ENCODE peak calls at places on chromosomes 16 and 17, in eight cellular contexts. One of them, this sample, is unnamed.
A peak's percentile ranks its signal among the peaks of the same experiment; 100 is the strongest.

GRCh38 chr16:80056334-80056733 is 455.8 kb upstream of the MAF start:
- DNase-seq in AG04450: no peak
- DNase-seq in ovary: no peak
- DNase-seq in pancreas: no peak
- DNase-seq in cardiac fibroblast: peak; percentile 60
- DNase-seq in K562: no peak
- DNase-seq in AG10803: peak; percentile 85
- DNase-seq in fibroblast of the aortic adventitia: peak; percentile 33
- DNase-seq in this sample: no peak

GRCh38 chr16:72844225-72844920 is 203.6 kb downstream of the ZFHX3 start:
- DNase-seq in ovary: no peak
- DNase-seq in AG10803: no peak
- DNase-seq in fibroblast of the aortic adventitia: no peak
- DNase-seq in K562: no peak
- DNase-seq in AG04450: no peak
- DNase-seq in pancreas: no peak
- DNase-seq in cardiac fibroblast: no peak
- DNase-seq in this sample: no peak

GRCh38 chr16:68445458-68445857 is 2.9 kb downstream of the SMPD3 start:
- DNase-seq in fibroblast of the aortic adventitia: no peak
- DNase-seq in pancreas: peak; percentile 40
- DNase-seq in ovary: no peak
- DNase-seq in K562: peak; percentile 40
- DNase-seq in AG10803: no peak
- DNase-seq in cardiac fibroblast: peak; percentile 46
- DNase-seq in AG04450: no peak
- DNase-seq in this sample: no peak

GRCh38 chr17:68740555-68741447 is 139.6 kb upstream of the FAM20A start:
- DNase-seq in pancreas: no peak
- DNase-seq in cardiac fibroblast: no peak
- DNase-seq in ovary: no peak
- DNase-seq in fibroblast of the aortic adventitia: no peak
- DNase-seq in AG04450: no peak
- DNase-seq in K562: no peak
- DNase-seq in AG10803: no peak
- DNase-seq in this sample: no peak

GRCh38 chr17:36919407-36919968 is 17.8 kb upstream of the LHX1 start:
- DNase-seq in K562: no peak
- DNase-seq in pancreas: no peak
- DNase-seq in fibroblast of the aortic adventitia: no peak
- DNase-seq in ovary: no peak
- DNase-seq in cardiac fibroblast: no peak
- DNase-seq in AG10803: no peak
- DNase-seq in AG04450: no peak
- DNase-seq in this sample: no peak

GRCh38 chr17:11901901-11902300 is 95.4 kb downstream of the ZNF18 start:
- DNase-seq in AG10803: no peak
- DNase-seq in cardiac fibroblast: no peak
- DNase-seq in ovary: no peak
- DNase-seq in AG04450: no peak
- DNase-seq in fibroblast of the aortic adventitia: no peak
- DNase-seq in pancreas: no peak
- DNase-seq in K562: no peak
- DNase-seq in this sample: no peak

GRCh38 chr16:81526935-81527334 is 82.3 kb downstream of the CMIP start:
- DNase-seq in AG04450: no peak
- DNase-seq in K562: peak; percentile 64
- DNase-seq in pancreas: no peak
- DNase-seq in AG10803: peak; percentile 88
- DNase-seq in ovary: peak; percentile 71
- DNase-seq in cardiac fibroblast: peak; percentile 56
- DNase-seq in fibroblast of the aortic adventitia: peak; percentile 93
- DNase-seq in this sample: no peak

GRCh38 chr16:11424118-11424460 is 78.8 kb downstream of the RMI2 start:
- DNase-seq in cardiac fibroblast: no peak
- DNase-seq in fibroblast of the aortic adventitia: no peak
- DNase-seq in pancreas: no peak
- DNase-seq in ovary: no peak
- DNase-seq in K562: no peak
- DNase-seq in AG04450: no peak
- DNase-seq in AG10803: no peak
- DNase-seq in this sample: no peak

GRCh38 chr17:64662774-64663367 is 764 bp upstream of the SMURF2 start:
- DNase-seq in AG10803: no peak
- DNase-seq in AG04450: no peak
- DNase-seq in cardiac fibroblast: no peak
- DNase-seq in K562: no peak
- DNase-seq in fibroblast of the aortic adventitia: no peak
- DNase-seq in ovary: no peak
- DNase-seq in pancreas: no peak
- DNase-seq in this sample: no peak

GRCh38 chr16:1299012-1299867 is 10.2 kb upstream of the UBE2I start:
- DNase-seq in fibroblast of the aortic adventitia: no peak
- DNase-seq in pancreas: peak; percentile 89
- DNase-seq in ovary: no peak
- DNase-seq in cardiac fibroblast: no peak
- DNase-seq in AG04450: no peak
- DNase-seq in AG10803: no peak
- DNase-seq in K562: peak; percentile 64
- DNase-seq in this sample: no peak

GRCh38 chr17:40751065-40751464 is 4.1 kb downstream of the KRT25 start:
- DNase-seq in AG04450: no peak
- DNase-seq in K562: no peak
- DNase-seq in fibroblast of the aortic adventitia: no peak
- DNase-seq in cardiac fibroblast: no peak
- DNase-seq in ovary: no peak
- DNase-seq in AG10803: no peak
- DNase-seq in pancreas: no peak
- DNase-seq in this sample: no peak

GRCh38 chr17:42474270-42474669 is 15.6 kb downstream of the ATP6V0A1 start:
- DNase-seq in cardiac fibroblast: no peak
- DNase-seq in K562: no peak
- DNase-seq in fibroblast of the aortic adventitia: no peak
- DNase-seq in pancreas: no peak
- DNase-seq in AG10803: no peak
- DNase-seq in AG04450: no peak
- DNase-seq in ovary: no peak
- DNase-seq in this sample: no peak

DNA sequence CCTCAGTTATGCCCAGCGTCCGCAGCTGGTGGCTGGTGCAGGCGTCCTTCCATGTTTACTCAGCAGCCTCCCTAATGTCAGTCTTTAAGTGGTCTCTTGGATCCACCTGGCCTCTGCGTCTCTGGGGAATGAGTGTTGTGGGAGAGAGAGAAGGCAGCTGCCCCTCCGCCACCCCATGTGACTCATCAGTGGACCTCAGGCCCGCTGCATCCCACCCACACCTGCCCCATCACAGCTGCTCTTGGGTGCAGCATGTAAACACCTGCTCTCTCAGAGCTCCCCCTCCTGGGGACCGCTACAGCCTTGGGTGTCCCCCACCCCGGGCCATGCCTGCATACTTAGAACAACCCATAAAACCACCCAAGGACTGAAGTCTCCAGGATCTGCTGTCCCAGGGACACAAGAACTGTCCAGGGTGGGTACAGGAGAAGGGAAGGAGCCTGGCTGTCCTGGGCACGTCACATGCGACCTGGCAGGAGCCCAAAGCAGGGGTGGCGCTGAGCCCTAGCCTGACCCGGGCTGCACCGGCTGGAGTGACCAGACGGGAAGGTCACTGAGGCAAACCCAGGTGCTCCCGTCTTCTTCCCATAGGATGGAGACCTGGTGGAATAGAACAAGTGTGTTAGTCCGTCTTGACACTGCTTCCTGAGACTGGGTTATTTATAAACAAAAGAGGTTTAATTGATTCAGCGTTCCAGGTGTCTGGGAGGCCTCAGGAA is 4.2 kb downstream of the C16orf90 start:
- DNase-seq in pancreas: no peak
- DNase-seq in fibroblast of the aortic adventitia: no peak
- DNase-seq in ovary: no peak
- DNase-seq in AG10803: no peak
- DNase-seq in cardiac fibroblast: no peak
- DNase-seq in K562: peak; percentile 31
- DNase-seq in AG04450: no peak
- DNase-seq in this sample: no peak
- TF ChIP-seq CTCF in pancreas: no peak
- TF ChIP-seq CTCF in fibroblast of the aortic adventitia: no peak
- TF ChIP-seq CTCF in ovary: no peak
- TF ChIP-seq CTCF in AG10803: no peak
- TF ChIP-seq CTCF in cardiac fibroblast: no peak
- TF ChIP-seq CTCF in K562: peak; percentile 42
- TF ChIP-seq CTCF in AG04450: no peak
- TF ChIP-seq CTCF in this sample: no peak

DNA sequence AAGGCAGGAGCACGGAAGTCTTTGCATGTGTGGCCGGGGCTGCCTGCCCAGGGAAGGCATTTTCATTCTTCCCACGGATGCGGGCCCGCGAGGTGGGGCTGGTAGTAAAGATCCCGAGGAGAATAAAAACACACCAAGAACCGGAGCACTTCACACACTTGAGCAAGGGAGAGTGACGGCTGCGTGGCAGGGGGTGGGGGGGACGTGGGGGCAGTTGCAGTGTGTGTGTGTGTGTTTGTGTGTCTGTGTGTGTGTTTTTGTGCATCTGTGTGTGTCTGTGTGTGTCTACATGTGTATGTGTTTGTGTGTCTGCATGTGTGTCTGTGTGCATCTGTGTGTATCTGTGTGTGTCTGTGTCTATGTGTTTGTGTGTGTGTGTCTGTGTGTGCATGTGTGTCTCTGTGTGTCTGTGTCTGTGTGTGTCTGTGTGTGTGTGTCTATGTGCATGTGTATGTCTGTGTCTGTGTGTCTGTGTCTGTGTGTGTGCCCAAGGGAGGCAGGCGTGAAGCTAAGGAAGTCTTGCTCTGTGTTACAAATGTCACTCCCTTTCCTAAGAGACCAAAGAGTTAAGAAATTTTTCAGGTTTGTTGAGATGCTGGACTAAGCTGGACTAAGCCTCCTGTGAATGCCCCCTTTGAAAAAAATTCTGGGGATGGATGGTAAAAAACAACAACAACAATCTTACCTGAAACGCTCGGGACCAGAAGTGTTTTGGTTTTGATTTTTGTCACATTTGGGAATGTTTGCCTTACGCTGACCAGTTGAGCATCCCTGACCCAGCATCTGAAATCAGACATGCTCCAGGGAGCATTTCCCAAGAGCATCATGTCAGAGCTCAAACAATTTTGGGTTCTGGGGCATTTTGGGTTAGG is 48.9 kb upstream of the ZNF469 start:
- DNase-seq in fibroblast of the aortic adventitia: peak; percentile 12
- DNase-seq in pancreas: no peak
- DNase-seq in cardiac fibroblast: peak; percentile 23
- DNase-seq in ovary: no peak
- DNase-seq in K562: no peak
- DNase-seq in AG10803: no peak
- DNase-seq in AG04450: no peak
- DNase-seq in this sample: no peak
- TF ChIP-seq CTCF in fibroblast of the aortic adventitia: no peak
- TF ChIP-seq CTCF in pancreas: no peak
- TF ChIP-seq CTCF in cardiac fibroblast: no peak
- TF ChIP-seq CTCF in ovary: no peak
- TF ChIP-seq CTCF in K562: no peak
- TF ChIP-seq CTCF in AG10803: no peak
- TF ChIP-seq CTCF in AG04450: no peak
- TF ChIP-seq CTCF in this sample: no peak

DNA sequence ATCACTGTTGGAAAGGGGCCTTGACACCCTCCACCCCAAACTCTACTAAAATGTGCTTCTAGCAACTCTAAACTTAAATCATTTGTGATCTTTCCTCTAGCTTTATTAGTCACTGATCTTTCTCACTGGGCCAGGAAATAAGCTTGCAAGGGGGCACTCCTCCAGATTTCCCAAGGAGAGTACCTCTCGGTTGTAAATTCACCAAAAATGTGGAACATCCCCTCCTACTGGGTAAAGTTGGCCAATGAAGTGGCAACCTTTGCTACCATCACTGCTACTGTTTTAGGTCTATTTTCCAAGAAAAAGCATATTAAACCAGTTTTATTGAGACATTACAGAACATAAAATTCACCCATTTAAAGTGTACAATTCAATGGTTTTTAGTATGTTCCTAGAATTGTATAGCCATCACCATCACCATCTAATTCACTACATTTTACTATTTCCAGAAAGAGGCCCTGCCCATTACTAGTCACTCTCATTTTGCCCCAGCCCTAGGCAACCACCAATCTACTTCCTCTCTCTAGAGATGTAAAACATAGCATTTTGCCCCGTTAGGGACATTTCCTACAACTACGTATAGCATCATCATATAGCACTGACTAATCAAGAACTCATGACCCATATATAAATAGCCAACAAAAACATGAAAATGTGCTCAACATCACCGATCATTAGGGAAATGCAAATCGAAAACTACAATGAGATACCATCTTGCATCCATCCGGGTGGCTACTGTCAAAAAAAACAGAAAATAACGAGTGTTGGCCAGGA is 44.6 kb upstream of the ADCY9 start:
- DNase-seq in pancreas: no peak
- DNase-seq in ovary: no peak
- DNase-seq in AG04450: no peak
- DNase-seq in cardiac fibroblast: peak; percentile 64
- DNase-seq in AG10803: peak; percentile 21
- DNase-seq in K562: no peak
- DNase-seq in fibroblast of the aortic adventitia: peak; percentile 32
- DNase-seq in this sample: no peak
- TF ChIP-seq CTCF in pancreas: no peak
- TF ChIP-seq CTCF in ovary: no peak
- TF ChIP-seq CTCF in AG04450: no peak
- TF ChIP-seq CTCF in cardiac fibroblast: peak; percentile 27
- TF ChIP-seq CTCF in AG10803: peak; percentile 7
- TF ChIP-seq CTCF in K562: no peak
- TF ChIP-seq CTCF in fibroblast of the aortic adventitia: peak; percentile 11
- TF ChIP-seq CTCF in this sample: no peak

GRCh38 chr16:84156342-84156784 is 11.3 kb downstream of the DNAAF1 start:
- DNase-seq in fibroblast of the aortic adventitia: no peak
- DNase-seq in K562: no peak
- DNase-seq in AG10803: peak; percentile 29
- DNase-seq in ovary: no peak
- DNase-seq in AG04450: no peak
- DNase-seq in pancreas: no peak
- DNase-seq in cardiac fibroblast: no peak
- DNase-seq in this sample: no peak
- TF ChIP-seq CTCF in fibroblast of the aortic adventitia: peak; percentile 23
- TF ChIP-seq CTCF in K562: peak; percentile 14
- TF ChIP-seq CTCF in AG10803: peak; percentile 34
- TF ChIP-seq CTCF in ovary: no peak
- TF ChIP-seq CTCF in AG04450: peak; percentile 35
- TF ChIP-seq CTCF in pancreas: no peak
- TF ChIP-seq CTCF in cardiac fibroblast: no peak
- TF ChIP-seq CTCF in this sample: no peak